ENCODE peak calls at places on chromosome 7, in five cellular contexts. Y, I, M, W and N are unnamed samples.

GRCh38 chr7:2281556-2281955 is 32.7 kb downstream of the SNX8 start:
- DNase-seq in I (no peak), W (no peak), M (no peak), Y (no peak), N (no peak)

GRCh38 chr7:14414274-14414986 is 425.0 kb upstream of the ETV1 start:
- DNase-seq in I (no peak), W (no peak), Y (no peak), M (no peak), N (no peak)

GRCh38 chr7:96304573-96304972 is 17.3 kb downstream of the SLC25A13 start:
- DNase-seq in Y (no peak), W (no peak), I (no peak), M (no peak), N (no peak)

GRCh38 chr7:163971-164881 is 28.1 kb upstream of the FAM20C start:
- DNase-seq in W (no peak), M (no peak), Y (no peak), I (no peak), N (no peak)

GRCh38 chr7:76233538-76234281 is 32.0 kb downstream of the SRRM3 start:
- DNase-seq in W (peak), Y (no peak), I (no peak), M (no peak), N (no peak)

GRCh38 chr7:131536361-131536849 is 20.0 kb downstream of the PODXL start:
- DNase-seq in I (no peak), W (no peak), M (no peak), Y (no peak), N (no peak)

GRCh38 chr7:23058412-23059096 is 44.6 kb upstream of the HYCC1 start:
- DNase-seq in Y (no peak), I (no peak), W (no peak), M (no peak), N (no peak)

GRCh38 chr7:105106473-105106872 is 92.5 kb downstream of the KMT2E start:
- DNase-seq in M (no peak), W (no peak), I (no peak), Y (no peak), N (no peak)

GRCh38 chr7:139620676-139621344 is 97.3 kb downstream of the CLEC2L start:
- DNase-seq in W (peak), I (peak), Y (no peak), M (no peak), N (no peak)

GRCh38 chr7:15555385-15555859 is 6.4 kb downstream of the AGMO start:
- DNase-seq in M (no peak), W (peak), Y (no peak), I (no peak), N (no peak)

GRCh38 chr7:126524967-126525366 is 727.8 kb downstream of the GRM8 start:
- DNase-seq in Y (no peak), I (no peak), M (no peak), W (no peak), N (no peak)

GRCh38 chr7:15995027-15995426 is 308.5 kb upstream of the MEOX2 start:
- DNase-seq in W (no peak), I (no peak), M (no peak), Y (no peak), N (no peak)

GRCh38 chr7:159024280-159024951 is 120.3 kb downstream of the VIPR2 start:
- DNase-seq in M (no peak), Y (peak), I (no peak), W (no peak), N (no peak)

GRCh38 chr7:112449353-112449752 is 907 bp upstream of the IFRD1 start:
- DNase-seq in M (no peak), Y (no peak), I (peak), W (peak), N (no peak)

GRCh38 chr7:81577642-81578349 is 192.1 kb downstream of the HGF start:
- DNase-seq in Y (no peak), M (no peak), I (no peak), W (no peak), N (no peak)

GRCh38 chr7:12643001-12643400 is 44.4 kb upstream of the ARL4A start:
- DNase-seq in M (no peak), W (no peak), Y (no peak), I (no peak), N (no peak)

GRCh38 chr7:83446126-83446675 is 202.7 kb downstream of the SEMA3E start:
- DNase-seq in W (no peak), I (no peak), M (no peak), Y (no peak), N (no peak)

GRCh38 chr7:134599371-134599770 is 47.3 kb upstream of the BPGM start:
- DNase-seq in M (no peak), W (no peak), Y (no peak), I (no peak), N (no peak)

GRCh38 chr7:117014673-117015133 is 61.4 kb downstream of the ST7 start:
- DNase-seq in I (no peak), Y (peak), M (no peak), W (no peak), N (no peak)

GRCh38 chr7:35334511-35334910 is 80.6 kb upstream of the TBX20 start:
- DNase-seq in Y (no peak), M (no peak), W (no peak), I (no peak), N (no peak)

GRCh38 chr7:131111081-131111576 is 216.5 kb upstream of the MKLN1 start:
- DNase-seq in Y (no peak), W (peak), M (no peak), I (no peak), N (no peak)

GRCh38 chr7:38276096-38276857 is 2.8 kb upstream of the TARP start:
- DNase-seq in W (no peak), I (no peak), M (no peak), Y (no peak), N (no peak)

GRCh38 chr7:8232999-8233847 is 28.7 kb downstream of the ICA1 start:
- DNase-seq in Y (no peak), W (no peak), M (no peak), I (no peak), N (no peak)

GRCh38 chr7:48118041-48118440 is 29.0 kb downstream of the UPP1 start:
- DNase-seq in W (no peak), I (no peak), Y (no peak), M (no peak), N (no peak)

GRCh38 chr7:40230086-40230485 is 95.3 kb downstream of the SUGCT start:
- DNase-seq in M (no peak), W (no peak), Y (no peak), I (no peak), N (no peak)

GRCh38 chr7:74480861-74481417 is 27.2 kb downstream of the GTF2IRD1 start:
- DNase-seq in M (no peak), W (peak), I (no peak), Y (peak), N (peak)

GRCh38 chr7:74399006-74399405 is 54.7 kb upstream of the GTF2IRD1 start:
- DNase-seq in M (no peak), Y (no peak), W (no peak), I (no peak), N (no peak)

GRCh38 chr7:80478683-80479082 is 33.2 kb downstream of the GNAT3 start:
- DNase-seq in W (peak), I (no peak), Y (no peak), M (no peak), N (no peak)

GRCh38 chr7:106143711-106144347 is 31.7 kb upstream of the SYPL1 start:
- DNase-seq in M (no peak), W (no peak), I (no peak), Y (no peak), N (peak)

GRCh38 chr7:13077466-13077865 is 390.0 kb downstream of the ARL4A start:
- DNase-seq in M (no peak), I (no peak), W (no peak), Y (no peak), N (no peak)

GRCh38 chr7:116601426-116601825 is 70.6 kb upstream of the MET start:
- DNase-seq in Y (no peak), M (no peak), W (no peak), I (no peak), N (no peak)

GRCh38 chr7:20238754-20239324 is 21.7 kb upstream of the MACC1 start:
- DNase-seq in W (no peak), M (no peak), Y (no peak), I (no peak), N (no peak)

GRCh38 chr7:156949541-156950380 is at the start of gene NOM1:
- DNase-seq in I (peak), Y (peak), M (peak), W (peak), N (peak)
- TF ChIP-seq POLR2A in I (peak), Y (peak), M (peak), W (peak), N (no peak)

DNA sequence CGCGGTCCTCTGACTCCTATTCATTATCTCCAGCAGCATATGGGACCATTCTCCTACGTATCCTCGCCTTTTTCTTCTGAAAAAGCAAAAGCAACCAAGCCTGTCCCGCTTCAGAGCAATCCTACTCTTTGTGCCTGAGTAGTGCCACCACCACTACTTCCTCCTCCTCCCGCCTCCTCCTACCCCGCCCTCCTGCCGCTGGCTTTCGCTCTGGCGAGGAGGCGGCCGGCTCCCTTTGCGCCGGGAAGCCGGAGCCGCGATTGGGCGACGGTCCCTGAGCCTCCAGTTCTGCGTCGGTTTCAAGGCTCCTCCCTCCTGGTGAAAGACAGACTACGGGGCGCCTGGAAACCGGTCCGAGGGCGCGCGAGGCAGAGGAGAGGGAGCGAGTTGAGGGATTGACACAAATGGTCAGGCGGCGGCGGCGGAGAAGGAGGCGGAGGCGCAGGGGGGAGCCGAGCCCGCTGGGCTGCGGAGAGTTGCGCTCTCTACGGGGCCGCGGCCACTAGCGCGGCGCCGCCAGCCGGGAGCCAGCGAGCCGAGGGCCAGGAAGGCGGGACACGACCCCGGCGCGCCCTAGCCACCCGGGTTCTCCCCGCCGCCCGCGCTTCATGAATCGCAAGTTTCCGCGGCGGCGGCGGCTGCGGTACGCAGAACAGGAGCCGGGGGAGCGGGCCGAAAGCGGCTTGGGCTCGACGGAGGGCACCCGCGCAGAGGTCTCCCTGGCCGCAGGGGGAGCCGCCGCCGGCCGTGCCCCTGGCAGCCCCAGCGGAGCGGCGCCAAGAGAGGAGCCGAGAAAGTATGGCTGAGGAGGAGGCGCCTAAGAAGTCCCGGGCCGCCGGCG is at the start of gene FZD1:
- DNase-seq in Y (peak), M (peak), W (peak), I (peak), N (peak)
- TF ChIP-seq CTCF in Y (no peak), M (no peak), W (peak), I (no peak), N (no peak)

GRCh38 chr7:156638443-156639077 is 2.0 kb upstream of the RNF32 start:
- DNase-seq in Y (no peak), I (no peak), W (no peak), M (no peak), N (no peak)
- TF ChIP-seq POLR2A in Y (no peak), I (no peak), W (no peak), M (no peak), N (no peak)

DNA sequence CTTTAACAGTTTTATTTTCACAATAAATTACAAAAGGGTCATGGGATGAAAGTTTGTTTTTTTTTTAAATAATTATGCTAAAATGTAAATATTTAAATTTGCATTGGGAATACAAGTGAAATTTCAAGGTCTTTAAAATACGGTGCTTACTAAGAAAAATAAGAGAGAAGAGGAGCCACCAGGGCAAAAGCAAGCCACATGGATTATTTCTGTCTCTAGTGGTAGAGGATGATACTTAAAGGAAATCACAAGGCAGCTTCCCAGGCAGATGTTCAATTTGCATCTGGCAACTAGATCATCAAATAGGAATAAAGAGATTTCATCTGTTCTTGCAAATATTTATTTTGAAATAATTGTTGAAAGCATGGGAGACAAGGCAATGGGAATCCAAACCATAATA is 111.1 kb downstream of the MDFIC start:
- DNase-seq in W (no peak), M (no peak), I (no peak), Y (no peak), N (no peak)
- TF ChIP-seq CTCF in W (no peak), M (no peak), I (no peak), Y (no peak), N (no peak)

DNA sequence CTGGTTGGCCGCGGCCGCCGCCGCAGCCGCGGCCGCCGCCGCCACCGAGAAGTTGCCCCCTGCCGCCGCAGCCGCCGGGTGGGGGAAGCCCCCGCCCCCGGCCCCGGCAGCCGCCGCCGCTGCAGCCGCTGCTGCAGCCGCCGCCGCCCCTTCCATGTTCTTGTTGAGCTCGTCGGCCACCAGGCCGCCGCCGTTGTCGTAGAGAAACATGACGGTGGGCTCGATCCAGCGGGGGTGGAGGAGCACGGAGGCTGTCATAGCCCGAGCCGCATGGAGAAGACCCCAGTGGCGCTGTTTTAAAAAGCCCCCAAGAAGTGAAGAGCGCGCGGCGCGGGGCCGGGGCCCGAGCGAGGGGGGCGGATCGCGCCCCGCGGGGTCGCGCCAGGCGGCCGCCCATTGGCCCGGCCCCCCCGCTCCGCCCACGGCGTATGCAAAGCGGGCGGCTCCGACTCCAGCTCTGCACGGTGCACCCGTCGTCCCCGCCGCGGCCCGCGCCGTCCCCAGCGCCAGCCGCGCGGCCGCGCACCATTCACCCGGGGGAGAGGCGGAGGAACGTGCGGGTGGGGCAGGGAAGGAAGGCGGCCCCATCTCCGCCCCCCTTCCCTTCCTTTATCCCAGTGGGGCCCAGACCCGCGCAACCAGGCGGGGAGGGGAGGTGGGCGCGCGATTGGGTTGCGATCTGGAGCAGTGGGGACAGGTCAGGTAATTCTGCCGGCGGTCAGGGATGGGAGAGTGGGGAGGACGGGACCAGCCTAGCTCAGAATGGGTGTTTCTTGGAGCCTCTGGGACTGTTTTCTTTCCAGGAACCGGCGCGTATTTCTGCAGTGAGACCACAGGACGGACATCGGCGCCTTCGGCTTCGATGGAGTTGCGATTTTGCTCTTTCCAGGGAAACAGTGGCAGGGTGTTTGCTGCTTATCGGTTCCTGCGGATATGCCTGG is at the start of gene HOXA13:
- DNase-seq in M (no peak), I (peak), Y (no peak), W (peak), N (peak)
- TF ChIP-seq POLR2A in M (no peak), I (peak), Y (no peak), W (no peak), N (no peak)

GRCh38 chr7:100266576-100267354 is 40.7 kb upstream of the SPDYE3 start:
- DNase-seq in W (no peak), Y (no peak), I (no peak), M (no peak), N (no peak)

GRCh38 chr7:100267648-100268047 is 39.9 kb upstream of the SPDYE3 start:
- DNase-seq in M (no peak), Y (no peak), W (no peak), I (no peak), N (no peak)

GRCh38 chr7:100275120-100275519 is 32.4 kb upstream of the SPDYE3 start:
- DNase-seq in W (no peak), M (no peak), Y (no peak), I (no peak), N (no peak)

GRCh38 chr7:100271716-100272537 is 35.6 kb upstream of the SPDYE3 start:
- DNase-seq in M (peak), Y (peak), W (peak), I (peak), N (peak)
- TF ChIP-seq CTCF in M (peak), Y (peak), W (peak), I (no peak), N (no peak)

DNA sequence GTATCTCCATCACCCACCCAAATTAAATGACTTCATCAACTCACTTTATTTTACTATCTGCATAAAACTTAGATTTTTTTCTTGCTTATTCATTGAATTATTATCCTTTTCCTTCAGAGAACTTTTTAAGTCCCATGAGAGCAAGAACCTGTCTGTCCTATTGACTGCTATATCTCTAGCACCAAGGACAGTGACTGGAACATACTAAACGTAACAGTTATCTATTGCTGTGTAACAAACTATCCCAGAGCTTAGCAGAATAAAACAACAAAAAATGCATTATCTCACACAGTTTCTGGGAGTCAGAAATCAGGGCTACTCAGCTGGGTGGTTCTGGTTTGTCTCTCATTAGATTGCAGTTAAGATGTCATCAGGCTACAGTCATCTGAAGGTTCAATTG is 401.7 kb upstream of the AUTS2 start:
- DNase-seq in W (no peak), M (no peak), Y (no peak), I (no peak), N (no peak)
- TF ChIP-seq POLR2A in W (no peak), M (no peak), Y (no peak), I (no peak), N (no peak)

GRCh38 chr7:4713183-4713784 is 31.2 kb downstream of the FOXK1 start:
- DNase-seq in Y (no peak), I (no peak), M (no peak), W (no peak), N (no peak)

GRCh38 chr7:4716946-4717694 is 35.0 kb downstream of the FOXK1 start:
- DNase-seq in M (no peak), I (no peak), Y (no peak), W (no peak), N (no peak)

GRCh38 chr7:4714767-4715384 is 32.8 kb downstream of the FOXK1 start:
- DNase-seq in I (no peak), Y (no peak), W (no peak), M (no peak), N (no peak)

GRCh38 chr7:4714161-4714700 is 32.1 kb downstream of the FOXK1 start:
- DNase-seq in Y (no peak), I (no peak), W (no peak), M (no peak), N (no peak)

GRCh38 chr7:4715385-4715770 is 33.3 kb downstream of the FOXK1 start:
- DNase-seq in Y (peak), I (no peak), W (peak), M (no peak), N (peak)
- TF ChIP-seq CTCF in Y (no peak), I (no peak), W (no peak), M (no peak), N (no peak)

DNA sequence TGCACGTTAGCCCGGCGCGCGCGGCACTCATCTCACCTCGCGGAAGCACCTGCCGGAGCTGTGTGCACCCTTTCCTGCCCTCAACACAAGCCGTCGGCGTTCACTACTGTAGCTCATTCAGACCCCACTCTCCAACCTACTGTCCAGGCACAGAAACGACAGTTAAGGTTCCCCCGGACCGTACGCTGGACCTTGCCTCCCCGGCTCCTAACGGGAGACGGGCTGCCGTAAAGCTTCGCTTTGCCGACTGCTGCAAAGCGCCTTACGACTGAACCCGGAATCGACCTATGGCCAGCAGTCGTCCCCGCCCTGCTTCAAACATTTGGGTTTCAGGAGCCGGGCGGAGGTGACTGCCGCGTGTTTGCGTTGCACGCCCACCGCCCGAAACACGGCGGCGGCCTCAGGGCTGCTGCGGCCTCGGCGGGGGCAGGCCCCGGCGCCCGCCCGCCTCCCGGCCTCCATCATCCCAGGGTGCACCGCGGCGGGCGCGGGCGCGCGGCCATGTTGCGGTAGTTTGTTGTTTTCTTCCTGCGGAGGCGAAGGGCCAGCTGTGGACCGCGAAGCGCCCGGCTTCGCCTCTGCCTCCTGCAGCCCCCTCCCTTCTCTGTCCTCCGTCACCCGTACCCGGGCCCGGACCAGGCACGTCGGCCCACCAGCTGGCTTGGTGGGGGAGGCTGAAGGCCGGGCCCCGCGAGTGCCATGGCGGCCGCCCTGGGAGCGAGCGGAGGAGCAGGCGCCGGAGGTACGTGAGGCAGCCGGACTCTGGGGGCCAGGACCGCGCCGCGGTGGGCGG is at the start of gene RBM33:
- DNase-seq in W (peak), M (peak), I (peak), Y (peak), N (peak)
- TF ChIP-seq POLR2A in W (peak), M (no peak), I (peak), Y (peak), N (no peak)